ENCODE peak calls at places on chromosomes 5 and 9, in ten cellular contexts. I is left cardiac atrium; N is effector memory CD8-positive, alpha-beta T cell; K is NCI-H1105 treated with DMSO at 0.1 percent for 48 hours; J is ELF-1; C is NCI-H510A treated with DMSO at 0.1 percent for 48 hours; H is Daoy; Y is stimulated activated CD4-positive, alpha-beta T cell treated with anti-CD3 and anti-CD28 coated beads, Interleukin-2, amount 100 ng/mL, for 24 hours; E is H4; B is K562. S is an unnamed sample.

GRCh38 chr5:176780951-176781350 is 29.4 kb upstream of the UNC5A start:
- DNase-seq in I (peak), N (no peak), K (peak), J (peak), C (no peak), H (no peak), Y (no peak), E (no peak), B (no peak), S (no peak)

GRCh38 chr5:29351170-29351569 is 1842.3 kb upstream of the CDH6 start:
- DNase-seq in I (no peak), N (no peak), K (no peak), J (no peak), C (no peak), H (no peak), Y (no peak), E (no peak), B (no peak), S (no peak)

GRCh38 chr5:8825161-8825757 is 720.6 kb downstream of the SEMA5A start:
- DNase-seq in I (no peak), N (no peak), K (no peak), J (no peak), C (no peak), H (peak), Y (no peak), E (peak), B (no peak), S (no peak)

GRCh38 chr5:105924366-105924765 is 1746.4 kb downstream of the EFNA5 start:
- DNase-seq in I (no peak), N (no peak), K (no peak), J (no peak), C (no peak), H (no peak), Y (no peak), E (no peak), B (no peak), S (no peak)

GRCh38 chr5:2686725-2687124 is 64.8 kb downstream of the IRX2 start:
- DNase-seq in I (no peak), N (no peak), K (no peak), J (peak), C (no peak), H (peak), Y (no peak), E (no peak), B (no peak), S (no peak)

GRCh38 chr5:180670157-180670556 is 20.8 kb upstream of the FLT4 start:
- DNase-seq in I (no peak), N (no peak), K (no peak), J (no peak), C (no peak), H (no peak), Y (no peak), E (no peak), B (no peak), S (no peak)

GRCh38 chr9:113446323-113446740 is 17.2 kb upstream of the RGS3 start:
- DNase-seq in I (no peak), N (no peak), K (peak), J (peak), C (peak), H (peak), Y (no peak), E (peak), B (peak), S (peak)

GRCh38 chr9:84404095-84404686 is 63.6 kb upstream of the SLC28A3 start:
- DNase-seq in I (no peak), N (no peak), K (no peak), J (peak), C (no peak), H (peak), Y (no peak), E (peak), B (peak), S (peak)

GRCh38 chr5:116411101-116411571 is 163.5 kb downstream of the SEMA6A start:
- DNase-seq in I (no peak), N (no peak), K (no peak), J (no peak), C (no peak), H (no peak), Y (no peak), E (no peak), B (no peak), S (no peak)

GRCh38 chr9:127554966-127555829 is 56.9 kb upstream of the STXBP1 start:
- DNase-seq in I (no peak), N (no peak), K (no peak), J (no peak), C (no peak), H (peak), Y (no peak), E (no peak), B (no peak), S (no peak)

GRCh38 chr9:120755827-120756434 is 37.3 kb downstream of the FBXW2 start:
- DNase-seq in I (peak), N (peak), K (peak), J (peak), C (peak), H (peak), Y (peak), E (peak), B (peak), S (peak)

GRCh38 chr9:137276757-137277328 is 683 bp upstream of the TOR4A start:
- DNase-seq in I (peak), N (no peak), K (no peak), J (peak), C (no peak), H (peak), Y (no peak), E (no peak), B (peak), S (no peak)

GRCh38 chr5:122315511-122315910 is 3.5 kb downstream of the SNCAIP start:
- DNase-seq in I (no peak), N (no peak), K (no peak), J (no peak), C (no peak), H (no peak), Y (no peak), E (no peak), B (no peak), S (no peak)

GRCh38 chr5:122292357-122292756 is 19.7 kb upstream of the SNCAIP start:
- DNase-seq in I (no peak), N (no peak), K (no peak), J (no peak), C (peak), H (no peak), Y (no peak), E (no peak), B (no peak), S (no peak)

GRCh38 chr9:129164246-129164930 is 13.7 kb downstream of the IER5L start:
- DNase-seq in I (peak), N (no peak), K (no peak), J (peak), C (no peak), H (no peak), Y (no peak), E (no peak), B (no peak), S (peak)

GRCh38 chr9:95815153-95815552 is 60.3 kb upstream of the ERCC6L2 start:
- DNase-seq in I (no peak), N (no peak), K (no peak), J (no peak), C (no peak), H (peak), Y (no peak), E (peak), B (peak), S (no peak)

GRCh38 chr5:105865834-105866233 is 1804.9 kb downstream of the EFNA5 start:
- DNase-seq in I (no peak), N (no peak), K (no peak), J (no peak), C (no peak), H (no peak), Y (no peak), E (no peak), B (no peak), S (no peak)

GRCh38 chr5:95178046-95178651 is 106.7 kb downstream of the MCTP1 start:
- DNase-seq in I (no peak), N (no peak), K (peak), J (peak), C (peak), H (peak), Y (no peak), E (peak), B (peak), S (peak)

GRCh38 chr5:427415-428087 is 15.4 kb upstream of the EXOC3 start:
- DNase-seq in I (peak), N (no peak), K (no peak), J (no peak), C (no peak), H (no peak), Y (no peak), E (no peak), B (no peak), S (no peak)

GRCh38 chr9:582775-583174 is 258.7 kb upstream of the DMRT1 start:
- DNase-seq in I (no peak), N (no peak), K (no peak), J (no peak), C (no peak), H (no peak), Y (no peak), E (no peak), B (no peak), S (no peak)

GRCh38 chr9:94173632-94174031 is 85.5 kb upstream of the ZNF169 start:
- DNase-seq in I (no peak), N (no peak), K (no peak), J (no peak), C (no peak), H (no peak), Y (no peak), E (no peak), B (no peak), S (no peak)

GRCh38 chr5:124908603-124909451 is 162.4 kb upstream of the ZNF608 start:
- DNase-seq in I (no peak), N (no peak), K (peak), J (no peak), C (peak), H (peak), Y (no peak), E (no peak), B (no peak), S (peak)

GRCh38 chr5:56375011-56375410 is 141.9 kb upstream of the ANKRD55 start:
- DNase-seq in I (no peak), N (no peak), K (peak), J (no peak), C (peak), H (no peak), Y (no peak), E (no peak), B (no peak), S (peak)

GRCh38 chr9:137028281-137029057 is 432 bp upstream of the ABCA2 start:
- DNase-seq in I (peak), N (peak), K (peak), J (peak), C (peak), H (peak), Y (peak), E (peak), B (peak), S (peak)

GRCh38 chr5:151470440-151470839 is 23.0 kb downstream of the SLC36A1 start:
- DNase-seq in I (no peak), N (no peak), K (peak), J (no peak), C (no peak), H (no peak), Y (no peak), E (no peak), B (no peak), S (peak)

GRCh38 chr5:130032807-130033206 is 128.5 kb downstream of the CHSY3 start:
- DNase-seq in I (peak), N (no peak), K (no peak), J (no peak), C (no peak), H (no peak), Y (no peak), E (no peak), B (no peak), S (no peak)

GRCh38 chr5:78776637-78777036 is 128.1 kb upstream of the LHFPL2 start:
- DNase-seq in I (no peak), N (no peak), K (no peak), J (no peak), C (no peak), H (peak), Y (no peak), E (peak), B (no peak), S (peak)

GRCh38 chr5:109409061-109409843 is 522 bp downstream of the PJA2 start:
- DNase-seq in I (peak), N (peak), K (peak), J (peak), C (peak), H (peak), Y (peak), E (peak), B (peak), S (peak)

GRCh38 chr5:135822959-135823358 is 11.5 kb upstream of the SLC25A48 start:
- DNase-seq in I (no peak), N (no peak), K (no peak), J (no peak), C (no peak), H (no peak), Y (no peak), E (no peak), B (no peak), S (no peak)

GRCh38 chr9:120904061-120904998 is 22.3 kb downstream of the TRAF1 start:
- DNase-seq in I (no peak), N (peak), K (no peak), J (no peak), C (peak), H (no peak), Y (peak), E (no peak), B (no peak), S (peak)

GRCh38 chr5:116482394-116482793 is 92.2 kb downstream of the SEMA6A start:
- DNase-seq in I (no peak), N (no peak), K (no peak), J (no peak), C (no peak), H (no peak), Y (no peak), E (no peak), B (no peak), S (no peak)

GRCh38 chr9:134059661-134060395 is 8.0 kb downstream of the BRD3 start:
- DNase-seq in I (no peak), N (no peak), K (no peak), J (no peak), C (no peak), H (peak), Y (no peak), E (no peak), B (no peak), S (no peak)

GRCh38 chr5:73592546-73592945 is 27.0 kb downstream of the UTP15 start:
- DNase-seq in I (no peak), N (no peak), K (no peak), J (no peak), C (no peak), H (no peak), Y (no peak), E (no peak), B (no peak), S (no peak)

GRCh38 chr9:34382879-34383278 is 6.2 kb upstream of the MYORG start:
- DNase-seq in I (no peak), N (no peak), K (no peak), J (no peak), C (no peak), H (no peak), Y (no peak), E (no peak), B (no peak), S (no peak)

GRCh38 chr9:134174073-134174449 is 9.7 kb upstream of the RNU6ATAC start:
- DNase-seq in I (peak), N (no peak), K (no peak), J (no peak), C (no peak), H (no peak), Y (no peak), E (no peak), B (no peak), S (no peak)

GRCh38 chr9:21994996-21995651 is 533 bp downstream of the CDKN2B-AS1 start:
- DNase-seq in I (peak), N (peak), K (peak), J (peak), C (peak), H (no peak), Y (peak), E (no peak), B (no peak), S (peak)

GRCh38 chr9:26675055-26675454 is 217.5 kb downstream of the CAAP1 start:
- DNase-seq in I (no peak), N (no peak), K (no peak), J (no peak), C (no peak), H (no peak), Y (no peak), E (no peak), B (no peak), S (no peak)

GRCh38 chr5:37857696-37858095 is 17.9 kb upstream of the GDNF start:
- DNase-seq in I (no peak), N (no peak), K (no peak), J (no peak), C (no peak), H (no peak), Y (no peak), E (no peak), B (no peak), S (no peak)